ENCODE peak calls at places on chromosomes 7 and 10, in eight cellular contexts. W, L, V, G, N, I, F and J are unnamed samples.

GRCh38 chr7:44067064-44067951 is 1.9 kb upstream of the PGAM2 start:
- DNase-seq in G (no peak), N (no peak), W (no peak), I (no peak), V (peak), F (no peak), L (peak), J (peak)

GRCh38 chr10:49364747-49365146 is 31.1 kb downstream of the DRGX start:
- DNase-seq in V (no peak), W (no peak), N (no peak), G (no peak), L (no peak), I (no peak), F (no peak), J (no peak)

GRCh38 chr10:101144053-101144452 is 13.0 kb downstream of the TLX1 start:
- DNase-seq in F (no peak), I (no peak), L (no peak), G (no peak), W (no peak), V (no peak), N (no peak), J (no peak)

GRCh38 chr10:17742918-17743317 is 9.1 kb upstream of the TMEM236 start:
- DNase-seq in W (peak), V (peak), I (peak), F (peak), L (peak), G (peak), N (peak), J (peak)

GRCh38 chr7:64183126-64183742 is 23.8 kb upstream of the ZNF735 start:
- DNase-seq in V (no peak), N (no peak), F (no peak), G (no peak), I (no peak), W (no peak), L (peak), J (peak)

GRCh38 chr10:104300736-104301292 is 31.8 kb downstream of the GSTO2 start:
- DNase-seq in I (no peak), G (peak), W (peak), V (peak), L (no peak), N (peak), F (peak), J (no peak)

GRCh38 chr7:92790987-92791386 is 45.4 kb downstream of the CDK6 start:
- DNase-seq in V (peak), W (peak), F (no peak), I (no peak), G (no peak), N (peak), L (no peak), J (no peak)

GRCh38 chr7:147415991-147416390 is 1174.6 kb upstream of the C7orf33 start:
- DNase-seq in V (no peak), F (no peak), I (no peak), W (peak), L (no peak), G (no peak), N (peak), J (no peak)